ENCODE peak calls at places on chromosomes 5 and 9, in four cellular contexts. S is IMR-90, F is K562, W is GM12878. B is an unnamed sample.

GRCh38 chr5:139660916-139661814 is 13.0 kb downstream of the CXXC5 start:
- DNase-seq in W (no peak), F (peak; percentile 80), S (peak; percentile 95), B (peak; percentile 83)

GRCh38 chr9:86239053-86239770 is 20.2 kb downstream of the C9orf153 start:
- DNase-seq in F (no peak), W (no peak), S (no peak), B (peak; percentile 20)

GRCh38 chr5:83507431-83507830 is 35.9 kb downstream of the VCAN start:
- DNase-seq in W (no peak), F (no peak), S (no peak), B (no peak)

GRCh38 chr5:59115345-59115744 is 532.5 kb downstream of the RAB3C start:
- DNase-seq in W (no peak), F (no peak), S (peak; percentile 59), B (no peak)

GRCh38 chr5:17679597-17680187 is 45.4 kb downstream of the TAF11L14 start:
- DNase-seq in F (no peak), W (no peak), S (no peak), B (no peak)

GRCh38 chr5:77390222-77390621 is 101.9 kb downstream of the WDR41 start:
- DNase-seq in F (no peak), W (no peak), S (no peak), B (no peak)

GRCh38 chr9:134422301-134422700 is 96.0 kb downstream of the RXRA start:
- DNase-seq in W (no peak), F (peak; percentile 62), S (no peak), B (no peak)

GRCh38 chr5:20223451-20223850 is 235.5 kb upstream of the CDH18 start:
- DNase-seq in S (no peak), W (no peak), F (no peak), B (no peak)

GRCh38 chr5:163350083-163350482 is 87.3 kb upstream of the CCNG1 start:
- DNase-seq in W (no peak), S (no peak), F (no peak), B (no peak)

GRCh38 chr5:73534001-73534547 is 31.4 kb downstream of the ANKRA2 start:
- DNase-seq in S (peak; percentile 76), F (no peak), W (no peak), B (no peak)

GRCh38 chr9:121613009-121613766 is 38.2 kb upstream of the DAB2IP start:
- DNase-seq in S (no peak), F (no peak), W (no peak), B (peak; percentile 21)

GRCh38 chr9:127166651-127167524 is 44.5 kb upstream of the ANGPTL2 start:
- DNase-seq in S (peak; percentile 36), F (peak; percentile 63), W (peak; percentile 94), B (no peak)

GRCh38 chr9:134063088-134063875 is 4.5 kb downstream of the BRD3 start:
- DNase-seq in W (no peak), F (no peak), S (no peak), B (no peak)

GRCh38 chr9:94014845-94015244 is 59.7 kb upstream of the BARX1 start:
- DNase-seq in F (no peak), W (no peak), S (no peak), B (no peak)

GRCh38 chr5:127228540-127229184 is 61.9 kb upstream of the MEGF10 start:
- DNase-seq in W (no peak), S (no peak), F (peak; percentile 16), B (no peak)

GRCh38 chr5:130995254-130995515 is 169.9 kb downstream of the HINT1 start:
- DNase-seq in W (no peak), S (no peak), F (no peak), B (no peak)

GRCh38 chr9:4301971-4302427 is 2.1 kb upstream of the GLIS3 start:
- DNase-seq in W (no peak), F (no peak), S (peak; percentile 96), B (peak; percentile 58)

GRCh38 chr5:64654184-64654938 is 35.9 kb upstream of the SHISAL2B start:
- DNase-seq in S (no peak), F (no peak), W (no peak), B (no peak)

GRCh38 chr5:127072861-127073846 is at the start of gene C5orf63:
- DNase-seq in W (peak; percentile 17), F (peak; percentile 64), S (peak; percentile 10), B (peak; percentile 45)

GRCh38 chr5:32445831-32446614 is 1.5 kb upstream of the ZFR start:
- DNase-seq in S (no peak), W (no peak), F (no peak), B (no peak)

GRCh38 chr9:78356634-78357033 is 59.7 kb downstream of the PSAT1 start:
- DNase-seq in S (no peak), W (no peak), F (no peak), B (no peak)

GRCh38 chr5:93438124-93438523 is 142.9 kb downstream of the NR2F1-AS1 start:
- DNase-seq in S (no peak), F (no peak), W (peak; percentile 4), B (no peak)

GRCh38 chr5:28156981-28157380 is 1118.6 kb upstream of the CDH9 start:
- DNase-seq in W (no peak), S (no peak), F (no peak), B (peak; percentile 72)

GRCh38 chr5:103433216-103433615 is 129.4 kb downstream of the NUDT12 start:
- DNase-seq in S (peak; percentile 64), W (no peak), F (no peak), B (no peak)

GRCh38 chr5:150410524-150411244 is 2.0 kb downstream of the CD74 start:
- DNase-seq in F (no peak), S (peak; percentile 74), W (peak; percentile 71), B (peak; percentile 78)

GRCh38 chr9:88076286-88077070 is 61.8 kb downstream of the SPATA31C2 start:
- DNase-seq in W (no peak), S (peak; percentile 55), F (peak; percentile 31), B (peak; percentile 10)

GRCh38 chr9:121021294-121021693 is 28.8 kb downstream of the C5 start:
- DNase-seq in S (no peak), W (no peak), F (no peak), B (no peak)

GRCh38 chr5:149639718-149640117 is 58.4 kb downstream of the ARHGEF37 start:
- DNase-seq in S (no peak), W (no peak), F (no peak), B (no peak)

GRCh38 chr9:8718121-8718725 is 918.6 kb upstream of the DMAC1 start:
- DNase-seq in W (no peak), F (no peak), S (peak; percentile 65), B (peak; percentile 53)

GRCh38 chr9:35198191-35198590 is 36.4 kb downstream of the UNC13B start:
- DNase-seq in F (no peak), S (no peak), W (no peak), B (no peak)

DNA sequence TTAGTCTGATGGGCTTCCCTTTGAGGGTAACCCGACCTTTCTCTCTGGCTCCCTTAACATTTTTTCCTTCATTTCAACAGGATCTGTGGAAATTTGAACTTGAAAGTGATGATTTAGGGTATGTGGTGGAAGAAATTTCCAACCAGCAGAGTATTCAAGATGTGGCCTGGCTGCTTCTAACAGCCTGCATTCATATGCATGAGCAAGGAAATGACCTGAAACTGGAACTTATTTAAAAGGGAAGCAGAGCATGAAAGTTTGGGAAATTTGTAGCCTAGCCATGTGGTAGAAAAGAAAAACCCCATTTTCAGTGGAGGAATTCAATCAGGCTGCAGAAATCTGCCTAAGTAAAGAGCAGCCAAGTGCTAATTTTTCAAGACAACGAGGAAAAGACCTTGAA is 41.7 kb downstream of the UNC13B start:
- DNase-seq in F (no peak), W (no peak), S (no peak), B (no peak)
- TF ChIP-seq FOS in F (no peak), W (no peak), S (no peak), B (no peak)

GRCh38 chr5:159187674-159188164 is 21.6 kb downstream of the RNF145 start:
- DNase-seq in F (no peak), S (no peak), W (no peak), B (no peak)

GRCh38 chr5:159184858-159185381 is 24.4 kb downstream of the RNF145 start:
- DNase-seq in F (no peak), W (no peak), S (peak; percentile 93), B (peak; percentile 19)

GRCh38 chr5:159185773-159186172 is 23.6 kb downstream of the RNF145 start:
- DNase-seq in W (no peak), S (no peak), F (no peak), B (no peak)

GRCh38 chr5:159184236-159184635 is 25.1 kb downstream of the RNF145 start:
- DNase-seq in S (peak; percentile 60), F (no peak), W (no peak), B (no peak)

DNA sequence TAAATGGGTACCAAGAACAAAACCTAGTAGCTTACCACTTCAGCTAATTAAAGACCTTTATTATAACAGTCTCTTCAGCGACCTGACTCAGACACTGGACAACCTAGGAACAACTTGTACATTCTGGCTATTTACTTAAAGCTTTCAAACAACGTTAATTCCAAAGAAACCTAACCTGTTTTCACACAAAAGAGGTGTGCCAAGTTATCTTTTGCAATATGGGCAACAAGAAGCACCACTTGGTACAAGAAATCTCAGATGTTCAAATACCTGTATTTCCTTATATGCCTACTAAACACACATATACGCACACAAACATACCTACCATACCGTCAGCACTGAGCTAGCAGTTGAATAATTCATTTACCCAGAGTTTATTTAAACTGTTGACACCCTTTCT is 23.0 kb downstream of the RNF145 start:
- DNase-seq in F (no peak), S (no peak), W (no peak), B (no peak)
- TF ChIP-seq POLR2A in F (no peak), S (no peak), W (no peak), B (no peak)

DNA sequence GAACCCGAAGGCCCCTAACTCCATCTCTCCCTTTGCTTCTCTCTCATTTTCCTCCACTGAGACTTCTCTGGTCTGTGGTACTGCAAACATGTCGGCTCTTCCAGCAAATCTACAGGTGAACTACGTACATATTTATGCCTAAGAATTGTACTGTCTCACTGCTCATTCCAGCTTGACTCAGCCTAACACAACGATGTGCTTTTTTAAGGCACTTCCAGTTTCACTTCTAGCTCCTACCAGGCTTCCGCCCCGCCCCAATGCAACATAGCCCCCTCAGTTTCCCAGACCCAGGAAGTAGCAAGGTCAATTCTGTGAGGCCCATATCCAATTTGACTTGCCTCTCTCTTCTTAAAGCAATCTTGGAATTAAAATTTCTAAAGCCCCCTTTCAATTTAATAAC is 70.8 kb upstream of the RNF38 start:
- DNase-seq in F (no peak), S (peak; percentile 71), W (peak; percentile 67), B (peak; percentile 65)
- TF ChIP-seq FOS in F (no peak), S (no peak), W (no peak), B (no peak)

GRCh38 chr5:14871573-14872069 is at the start of gene ANKH:
- DNase-seq in F (peak; percentile 89), S (peak; percentile 69), W (no peak), B (peak; percentile 62)
- TF ChIP-seq POLR2A in F (no peak), S (peak; percentile 20), W (peak; percentile 32), B (no peak)

DNA sequence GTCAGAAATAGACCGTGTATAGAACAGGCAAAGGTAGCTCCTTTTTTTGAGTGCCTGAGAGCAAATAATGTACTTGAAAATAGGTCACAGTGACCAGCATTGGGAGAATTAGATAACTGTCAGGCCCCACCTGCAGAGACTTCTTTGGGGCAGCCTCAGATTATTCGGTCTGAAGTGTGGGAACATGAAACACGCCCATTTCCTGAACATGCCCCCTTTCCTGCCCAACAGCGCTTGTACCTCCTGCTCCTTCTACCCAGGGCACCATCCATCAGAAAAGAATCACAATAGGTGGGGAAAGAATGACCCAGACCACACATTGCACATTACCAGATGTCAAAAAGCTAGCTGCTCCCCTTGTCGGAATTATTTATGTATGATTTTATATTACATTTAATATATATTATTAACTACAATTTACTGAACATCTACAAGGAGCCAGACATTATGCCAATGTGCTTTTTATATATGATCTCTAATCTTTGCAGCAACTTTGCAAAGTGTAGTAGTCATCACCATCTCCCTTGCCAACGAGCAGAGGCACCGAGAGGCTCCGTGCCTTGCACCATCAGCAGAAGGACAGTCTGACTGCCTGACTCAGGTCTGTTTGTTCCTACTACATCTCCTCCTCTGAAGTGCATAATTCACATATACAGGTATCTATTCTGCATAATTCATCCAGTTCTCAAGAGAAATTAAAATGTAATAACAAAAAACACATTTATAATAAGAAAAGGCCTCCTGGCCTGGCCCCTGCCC is 39.5 kb downstream of the PTPN3 start:
- DNase-seq in W (no peak), F (no peak), S (no peak), B (no peak)
- TF ChIP-seq FOS in W (no peak), F (no peak), S (no peak), B (no peak)